ENCODE peak calls at places on chromosomes 13 and 19, in eight cellular contexts. U is left ventricle myocardium inferior; M is upper lobe of right lung; X is skeletal muscle cell; H is cardiac fibroblast; C is neuronal stem cell; V is GM23338; D is CD4-positive, CD25-positive, alpha-beta regulatory T cell. Q is an unnamed sample.

GRCh38 chr13:43629691-43630480 is 156.9 kb downstream of the ENOX1 start:
- DNase-seq in V (no peak), X (peak), H (peak), D (no peak), U (no peak), C (no peak), M (no peak), Q (no peak)

GRCh38 chr19:5718579-5719273 is 1.2 kb downstream of the LONP1 start:
- DNase-seq in X (peak), D (no peak), C (no peak), V (no peak), H (peak), M (no peak), U (no peak), Q (no peak)

GRCh38 chr19:29687244-29687896 is 22.1 kb downstream of the PLEKHF1 start:
- DNase-seq in U (no peak), D (no peak), H (peak), C (no peak), M (no peak), V (no peak), X (peak), Q (no peak)

GRCh38 chr19:42176990-42177685 is 40.3 kb downstream of the DEDD2 start:
- DNase-seq in U (peak), M (peak), D (peak), C (peak), H (peak), X (peak), V (peak), Q (peak)

GRCh38 chr13:49341941-49342340 is 94.2 kb downstream of the CDADC1 start:
- DNase-seq in U (no peak), C (no peak), V (no peak), H (no peak), D (no peak), M (no peak), X (no peak), Q (no peak)

GRCh38 chr13:25744176-25744575 is 307.6 kb downstream of the SHISA2 start:
- DNase-seq in U (no peak), X (no peak), C (no peak), D (no peak), H (no peak), V (no peak), M (no peak), Q (no peak)

GRCh38 chr13:22837980-22838615 is 342.7 kb upstream of the SGCG start:
- DNase-seq in V (no peak), C (no peak), H (no peak), U (no peak), D (no peak), M (no peak), X (no peak), Q (no peak)

GRCh38 chr13:74657765-74658164 is 523.6 kb upstream of the KLF12 start:
- DNase-seq in M (no peak), X (no peak), C (no peak), D (no peak), H (no peak), V (no peak), U (no peak), Q (no peak)

GRCh38 chr13:40176242-40176641 is 490.2 kb downstream of the FOXO1 start:
- DNase-seq in X (no peak), M (no peak), V (no peak), H (no peak), C (no peak), U (no peak), D (no peak), Q (no peak)

GRCh38 chr13:104008571-104009435 is 942.6 kb upstream of the SLC10A2 start:
- DNase-seq in V (no peak), M (no peak), H (peak), D (no peak), C (no peak), X (no peak), U (no peak), Q (no peak)

DNA sequence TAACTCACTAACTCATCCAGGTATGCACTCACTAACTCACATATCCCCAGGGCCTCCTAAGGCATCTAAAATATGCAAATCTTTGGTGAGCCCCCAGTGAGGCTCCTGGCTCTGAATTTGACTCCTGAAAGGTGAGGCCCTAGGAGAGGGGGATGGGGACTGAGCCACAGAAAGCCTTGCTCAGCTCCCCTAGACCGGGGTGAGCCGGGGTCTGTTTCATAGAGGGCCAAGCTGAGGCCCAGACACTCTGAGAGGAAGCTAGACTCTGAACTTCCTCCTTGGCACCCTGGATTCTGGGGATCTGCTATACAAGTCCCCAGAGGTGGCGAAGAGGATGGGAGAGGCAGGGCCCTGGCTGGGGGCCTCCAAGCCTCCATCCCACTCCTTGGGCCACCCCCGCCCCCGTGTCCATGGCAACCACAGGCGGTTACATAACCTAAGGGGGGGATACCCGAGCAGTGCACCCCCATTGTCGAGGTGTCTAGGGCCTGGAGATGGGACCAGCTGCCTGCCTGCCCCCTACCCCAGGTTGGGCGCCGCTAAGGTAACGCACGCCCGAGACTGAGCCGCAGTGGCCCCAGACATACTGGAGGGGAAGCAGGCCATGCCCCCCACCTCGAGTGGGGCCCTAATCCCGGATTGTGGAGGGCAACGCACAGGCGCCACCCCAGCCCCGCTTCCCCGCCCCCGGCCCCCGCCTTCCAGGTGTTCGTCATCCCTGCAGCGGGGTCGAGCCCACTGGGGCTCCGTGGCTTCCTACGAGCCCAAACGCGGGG is 646 bp downstream of the ABHD8 start:
- DNase-seq in D (no peak), U (no peak), H (no peak), C (no peak), V (peak), X (no peak), M (peak), Q (no peak)
- H3K4me3 ChIP-seq in D (no peak), U (peak), H (peak), C (peak), V (peak), X (peak), M (peak), Q (peak)

GRCh38 chr13:114066956-114067355 is 65.5 kb downstream of the RASA3 start:
- DNase-seq in C (no peak), H (no peak), D (no peak), V (no peak), M (peak), X (no peak), U (no peak), Q (peak)
- H3K4me3 ChIP-seq in C (no peak), H (no peak), D (peak), V (no peak), M (no peak), X (no peak), U (no peak), Q (no peak)

DNA sequence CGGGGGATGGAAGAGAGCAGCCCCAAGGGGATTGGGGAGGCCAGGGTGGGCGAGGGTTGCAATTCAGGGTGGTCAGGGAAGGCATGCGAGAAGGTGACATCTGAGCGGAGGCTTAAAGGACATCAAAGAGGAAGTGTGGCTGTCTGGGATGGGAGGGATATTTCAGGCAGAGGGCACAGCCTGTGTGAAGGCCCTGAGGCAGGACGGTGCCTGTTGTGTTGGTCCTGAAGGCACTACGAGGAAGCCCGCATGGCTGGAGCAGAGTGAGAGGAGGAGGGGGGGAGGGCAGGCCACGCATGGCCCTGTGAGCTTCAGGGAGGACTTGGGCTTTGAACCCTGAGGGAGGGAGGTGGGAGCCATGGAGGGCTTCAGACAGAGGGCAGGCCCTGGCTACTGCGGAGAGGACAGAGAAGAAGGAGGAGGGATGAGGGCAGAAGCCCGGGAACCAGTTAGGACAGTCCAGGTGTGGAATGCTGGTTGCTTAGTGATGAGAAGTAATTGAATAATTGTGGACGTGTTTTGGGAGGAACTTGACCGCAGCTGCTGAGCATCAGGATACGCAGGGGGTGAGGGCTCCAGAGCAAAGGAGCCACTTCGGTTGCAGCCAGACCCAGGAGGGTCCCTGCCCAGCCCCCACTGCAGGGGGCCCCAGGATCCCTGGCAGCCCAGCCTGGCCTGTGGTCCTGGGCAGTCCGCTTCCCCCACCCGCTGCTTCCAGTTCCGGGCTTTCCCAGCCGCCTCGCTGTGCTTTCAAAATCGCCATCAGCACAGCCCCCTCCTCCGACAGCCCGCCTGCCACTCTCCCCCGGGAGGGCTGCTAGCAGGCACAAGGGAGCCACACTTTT is 6.2 kb downstream of the TLE6 start:
- DNase-seq in V (peak), X (peak), C (no peak), D (no peak), U (peak), H (peak), M (peak), Q (peak)
- H3K4me3 ChIP-seq in V (peak), X (peak), C (peak), D (no peak), U (peak), H (peak), M (peak), Q (peak)

GRCh38 chr19:33300016-33300981 is 2.0 kb downstream of the CEBPA start:
- DNase-seq in V (no peak), X (no peak), C (no peak), U (no peak), H (no peak), M (no peak), D (no peak), Q (no peak)
- H3K4me3 ChIP-seq in V (peak), X (no peak), C (no peak), U (peak), H (no peak), M (peak), D (no peak), Q (peak)

Q was measured in heart left ventricle.